ENCODE peak calls at places on chromosome 2, in seven cellular contexts. L is HepG2, P is tibial artery, K is pancreas, A is colonic mucosa, O is left ventricle myocardium inferior, Q is HCT116. E is an unnamed sample. For H3K36me3 and H3K4me1, the result is how much of the 10 kb centered on the place peaks cover.

GRCh38 chr2:169512525-169512924 is 3.0 kb downstream of the KLHL41 start:
- DNase-seq in Q (no peak), K (no peak), L (no peak), P (no peak), A (no peak), O (no peak), E (no peak)

GRCh38 chr2:64987001-64987962 is 1.9 kb upstream of the SLC1A4 start:
- DNase-seq in A (no peak), L (peak), P (no peak), O (no peak), Q (no peak), K (no peak), E (no peak)

GRCh38 chr2:126657146-126657635 is 1.2 kb downstream of the GYPC start:
- DNase-seq in A (peak), Q (no peak), P (peak), K (no peak), L (no peak), O (peak), E (no peak)

GRCh38 chr2:161030260-161031063 is 129.8 kb upstream of the TANK start:
- DNase-seq in Q (no peak), A (no peak), K (no peak), L (peak), O (no peak), P (peak), E (no peak)

GRCh38 chr2:101823347-101823791 is 125.9 kb downstream of the MAP4K4 start:
- DNase-seq in Q (peak), L (peak), A (peak), K (peak), O (no peak), P (peak), E (peak)

GRCh38 chr2:62119313-62119969 is 76.5 kb upstream of the B3GNT2 start:
- DNase-seq in P (no peak), O (no peak), A (no peak), K (no peak), Q (no peak), L (no peak), E (no peak)

GRCh38 chr2:66440692-66441091 is 5.8 kb downstream of the MEIS1 start:
- DNase-seq in L (no peak), O (peak), P (no peak), K (no peak), A (no peak), Q (no peak), E (no peak)

GRCh38 chr2:40463112-40463511 is 11.2 kb upstream of the SLC8A1 start:
- DNase-seq in P (no peak), L (no peak), Q (no peak), O (no peak), A (no peak), K (no peak), E (no peak)

GRCh38 chr2:206856474-206856873 is 82.8 kb upstream of the CPO start:
- DNase-seq in O (no peak), P (no peak), A (no peak), L (no peak), Q (no peak), K (no peak), E (no peak)

GRCh38 chr2:212669761-212670160 is 131.2 kb upstream of the ERBB4 start:
- DNase-seq in A (no peak), P (no peak), L (no peak), O (no peak), K (no peak), Q (no peak), E (no peak)

GRCh38 chr2:95014126-95014708 is 11.3 kb upstream of the MAL start:
- DNase-seq in P (no peak), L (no peak), A (no peak), O (no peak), K (no peak), Q (no peak), E (no peak)

GRCh38 chr2:37671013-37671815 is at the start of gene CDC42EP3:
- DNase-seq in P (peak), L (no peak), A (peak), O (peak), K (peak), Q (no peak), E (peak)

GRCh38 chr2:6053711-6054393 is 361.7 kb downstream of the SOX11 start:
- DNase-seq in A (no peak), K (no peak), L (no peak), O (no peak), Q (no peak), P (no peak), E (no peak)

GRCh38 chr2:234496835-234497591 is at the start of gene ARL4C:
- DNase-seq in O (peak), P (peak), Q (no peak), A (peak), L (peak), K (peak), E (peak)

GRCh38 chr2:215379948-215380347 is 55.9 kb downstream of the FN1 start:
- DNase-seq in L (no peak), Q (no peak), A (no peak), O (no peak), P (no peak), K (no peak), E (no peak)

GRCh38 chr2:217714268-217714643 is 288.5 kb downstream of the TNS1 start:
- DNase-seq in L (peak), O (peak), A (no peak), Q (no peak), K (no peak), P (peak), E (peak)

GRCh38 chr2:239269173-239269865 is 131.5 kb downstream of the HDAC4 start:
- DNase-seq in Q (no peak), K (no peak), A (peak), L (no peak), O (no peak), P (no peak), E (no peak)

GRCh38 chr2:162244559-162245031 is 1.4 kb upstream of the FAP start:
- DNase-seq in A (no peak), O (no peak), P (peak), L (no peak), K (no peak), Q (peak), E (peak)

GRCh38 chr2:158661231-158661630 is 133.9 kb upstream of the DAPL1 start:
- DNase-seq in P (no peak), A (no peak), O (no peak), K (no peak), L (no peak), Q (no peak), E (no peak)

GRCh38 chr2:223815884-223816570 is 21.4 kb downstream of the AP1S3 start:
- DNase-seq in A (no peak), K (no peak), L (no peak), Q (peak), O (no peak), P (no peak), E (no peak)

GRCh38 chr2:134173338-134174016 is 80.4 kb upstream of the MGAT5 start:
- DNase-seq in O (peak), P (no peak), Q (no peak), K (peak), L (no peak), A (peak), E (no peak)

GRCh38 chr2:237473474-237474453 is 13.3 kb upstream of the MLPH start:
- DNase-seq in P (no peak), O (no peak), L (no peak), A (no peak), K (no peak), Q (no peak), E (no peak)

GRCh38 chr2:43736637-43737036 is 37.2 kb upstream of the DYNC2LI1 start:
- DNase-seq in Q (no peak), P (no peak), A (no peak), O (no peak), L (no peak), K (no peak), E (no peak)

GRCh38 chr2:23002234-23002633 is 382.7 kb upstream of the KLHL29 start:
- DNase-seq in K (no peak), L (no peak), A (no peak), P (no peak), O (no peak), Q (no peak), E (no peak)

GRCh38 chr2:69743847-69744264 is 1.9 kb downstream of the ANXA4 start:
- DNase-seq in P (no peak), Q (no peak), O (no peak), K (peak), A (no peak), L (no peak), E (no peak)

DNA sequence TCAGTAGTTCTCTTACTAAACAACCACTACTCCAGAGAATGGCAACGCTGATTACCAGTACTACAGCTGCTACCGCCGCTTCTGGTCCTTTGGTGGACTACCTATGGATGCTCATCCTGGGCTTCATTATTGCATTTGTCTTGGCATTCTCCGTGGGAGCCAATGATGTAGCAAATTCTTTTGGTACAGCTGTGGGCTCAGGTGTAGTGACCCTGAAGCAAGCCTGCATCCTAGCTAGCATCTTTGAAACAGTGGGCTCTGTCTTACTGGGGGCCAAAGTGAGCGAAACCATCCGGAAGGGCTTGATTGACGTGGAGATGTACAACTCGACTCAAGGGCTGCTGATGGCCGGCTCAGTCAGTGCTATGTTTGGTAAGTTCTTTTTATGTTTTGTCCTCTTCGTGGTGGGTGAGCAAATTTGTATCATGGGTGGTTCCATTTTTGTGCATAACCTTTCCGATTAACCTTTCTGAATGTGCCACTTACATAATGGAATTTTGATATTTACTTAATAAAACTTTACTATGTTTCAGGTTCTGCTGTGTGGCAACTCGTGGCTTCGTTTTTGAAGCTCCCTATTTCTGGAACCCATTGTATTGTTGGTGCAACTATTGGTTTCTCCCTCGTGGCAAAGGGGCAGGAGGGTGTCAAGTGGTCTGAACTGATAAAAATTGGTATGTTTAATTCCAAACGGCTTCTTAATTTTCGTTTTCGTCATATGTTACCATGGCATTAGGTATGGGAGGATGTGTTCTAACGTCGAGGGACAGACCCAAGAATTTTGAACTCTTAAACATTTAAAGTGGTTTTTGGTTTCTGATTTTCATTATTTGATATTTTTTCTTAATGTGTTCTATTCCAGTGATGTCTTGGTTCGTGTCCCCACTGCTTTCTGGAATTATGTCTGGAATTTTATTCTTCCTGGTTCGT is 1.3 kb downstream of the SLC20A1 start:
- DNase-seq in Q (no peak), O (no peak), A (no peak), P (no peak), L (no peak), K (no peak), E (no peak)
- H3K36me3 ChIP-seq in Q (half or more), O (under half), A (under half), P (under half), L (under half), K (under half), E (under half)

DNA sequence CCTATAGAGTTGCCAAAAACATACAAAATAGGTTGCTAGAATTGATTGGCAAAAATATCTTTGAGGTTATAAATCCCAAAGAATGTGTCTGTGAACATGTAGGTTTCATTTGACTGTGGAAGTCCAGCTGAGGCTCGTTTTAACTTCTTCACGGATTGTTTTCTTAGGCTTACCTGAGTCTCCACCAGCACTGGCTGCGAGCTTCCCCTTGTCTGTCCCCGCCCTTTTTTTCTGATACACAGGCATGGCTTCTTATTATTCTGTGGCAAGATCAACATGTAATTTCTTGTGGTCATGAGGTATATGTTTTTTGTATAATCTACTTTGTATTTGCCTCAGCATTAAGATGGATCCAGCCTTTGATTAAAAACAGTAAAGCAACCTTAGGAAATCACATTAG is 7.2 kb upstream of the SLC40A1 start:
- DNase-seq in O (no peak), K (no peak), Q (no peak), L (no peak), P (no peak), A (no peak), E (no peak)
- H3K4me1 ChIP-seq in O (under half), K (under half), Q (under half), L (under half), P (under half), A (under half), E (under half)

DNA sequence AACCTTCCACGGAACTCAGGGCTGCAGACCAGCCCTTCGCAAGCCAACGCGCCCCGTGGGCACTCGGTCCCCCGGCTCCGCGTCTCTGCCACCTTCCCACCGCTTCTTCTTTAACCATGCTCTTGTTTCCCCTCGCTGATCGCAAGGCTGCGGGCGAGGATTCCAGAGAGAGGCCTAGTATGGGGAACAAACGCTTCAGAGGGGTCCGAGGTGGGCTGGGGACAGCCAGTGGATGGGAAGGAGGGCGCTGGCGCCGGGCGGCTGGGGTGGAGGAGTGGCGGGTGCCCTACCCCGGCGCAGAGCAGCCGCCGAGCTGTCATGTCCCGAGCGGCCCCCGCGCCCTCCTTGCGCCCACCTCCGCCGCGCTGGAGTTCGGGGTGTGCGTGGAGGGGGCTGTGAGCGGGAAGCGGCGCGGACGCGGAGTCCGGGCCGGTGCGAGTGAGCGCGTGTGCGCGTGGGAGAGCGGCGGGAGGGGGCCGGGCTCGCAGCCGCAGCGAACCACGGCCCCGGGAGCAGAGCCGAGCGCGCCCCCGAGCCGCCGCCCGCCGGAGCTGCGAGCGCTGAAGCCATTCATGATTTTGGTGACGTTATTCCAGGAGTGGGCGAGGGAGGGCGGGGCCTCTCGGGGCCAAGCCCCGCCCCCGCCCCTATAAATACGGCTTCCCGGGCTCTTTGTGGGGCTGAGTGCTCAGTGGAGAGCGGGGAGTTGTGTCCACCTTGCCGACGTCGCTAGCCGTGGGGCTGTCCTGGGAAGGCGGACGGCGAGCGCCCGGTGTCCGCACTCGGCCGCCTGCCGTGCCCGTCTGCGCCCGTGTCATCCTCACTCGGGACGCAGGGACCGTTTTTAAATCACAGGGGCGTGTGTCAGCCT is at the start of gene LBH:
- DNase-seq in Q (no peak), P (peak), L (no peak), K (peak), O (peak), A (peak), E (peak)
- TF ChIP-seq CTCF in Q (no peak), P (no peak), L (no peak), K (no peak), O (no peak), A (no peak), E (no peak)

DNA sequence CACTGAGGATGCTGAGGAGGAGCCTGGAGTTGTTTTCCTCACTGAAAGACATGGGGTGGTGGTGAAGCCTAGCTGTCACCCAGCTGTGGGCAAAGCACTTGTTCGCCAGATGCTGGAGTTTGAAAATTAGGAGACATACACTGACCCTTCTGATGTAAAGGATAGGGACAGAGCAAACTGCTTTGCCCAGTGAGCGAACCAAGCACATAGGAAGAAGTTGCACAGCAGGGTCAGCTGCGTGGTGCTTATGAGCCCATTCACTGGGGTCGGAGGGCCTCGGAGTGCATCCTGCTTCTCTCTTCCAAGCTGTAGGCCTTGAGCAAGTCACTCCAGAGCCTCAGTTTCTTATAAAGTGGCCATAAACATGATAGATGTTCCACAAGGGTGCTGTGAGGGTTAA is 50.9 kb downstream of the HK2 start:
- DNase-seq in P (no peak), A (no peak), O (no peak), K (no peak), Q (no peak), L (no peak), E (no peak)
- H3K36me3 ChIP-seq in P (half or more), A (under half), O (under half), K (under half), Q (half or more), L (half or more), E (under half)

GRCh38 chr2:28764909-28765308 is 13.3 kb downstream of the PPP1CB start:
- DNase-seq in Q (no peak), A (no peak), P (no peak), L (no peak), K (no peak), O (no peak), E (no peak)
- H3K4me1 ChIP-seq in Q (under half), A (under half), P (under half), L (under half), K (under half), O (half or more), E (under half)

GRCh38 chr2:189137519-189137918 is 42.0 kb downstream of the COL5A2 start:
- DNase-seq in L (no peak), P (no peak), Q (no peak), K (no peak), A (no peak), O (no peak), E (no peak)
- TF ChIP-seq CTCF in L (no peak), P (no peak), Q (no peak), K (no peak), A (no peak), O (no peak), E (no peak)

GRCh38 chr2:147365577-147365976 is 479.3 kb upstream of the ACVR2A start:
- DNase-seq in Q (no peak), O (no peak), P (no peak), K (no peak), L (no peak), A (no peak), E (no peak)
- H3K36me3 ChIP-seq in Q (under half), O (under half), P (under half), K (under half), L (under half), A (under half), E (under half)

E was measured in breast epithelium.